ENCODE peak calls at places on chromosomes 5 and 9, in six cellular contexts. B is tibial nerve, Q is lower leg skin, A is heart left ventricle, C is spleen, L is suprapubic skin. I is an unnamed sample.

GRCh38 chr9:120877276-120878034 is 467 bp upstream of the PHF19 start:
- DNase-seq in Q (peak), L (peak), A (peak), B (no peak), C (peak), I (peak)

GRCh38 chr9:107694390-107694789 is 204.8 kb upstream of the KLF4 start:
- DNase-seq in A (no peak), Q (no peak), L (no peak), B (no peak), C (no peak), I (no peak)

GRCh38 chr5:171355302-171355724 is 32.3 kb upstream of the NPM1 start:
- DNase-seq in A (no peak), L (no peak), C (peak), Q (no peak), B (no peak), I (no peak)

GRCh38 chr5:174177976-174178600 is 132.6 kb downstream of the NSG2 start:
- DNase-seq in A (no peak), C (no peak), L (no peak), B (no peak), Q (peak), I (no peak)

GRCh38 chr9:33924978-33925797 is 108.2 kb downstream of the UBE2R2 start:
- DNase-seq in L (no peak), B (no peak), Q (no peak), C (no peak), A (peak), I (no peak)

GRCh38 chr5:17819786-17820185 is 185.5 kb downstream of the TAF11L14 start:
- DNase-seq in B (no peak), A (no peak), L (no peak), C (no peak), Q (no peak), I (no peak)

GRCh38 chr9:126421567-126422428 is 95.2 kb downstream of the MVB12B start:
- DNase-seq in C (no peak), B (no peak), A (no peak), L (no peak), Q (peak), I (no peak)

GRCh38 chr9:137685886-137686420 is 67.1 kb downstream of the EHMT1 start:
- DNase-seq in B (no peak), C (peak), L (no peak), A (no peak), Q (no peak), I (no peak)

GRCh38 chr5:64947801-64948200 is 179.1 kb downstream of the CWC27 start:
- DNase-seq in L (no peak), A (no peak), C (no peak), Q (no peak), B (no peak), I (no peak)

GRCh38 chr5:96572864-96573512 is 89.2 kb upstream of the CAST start:
- DNase-seq in C (no peak), A (no peak), B (no peak), L (no peak), Q (no peak), I (no peak)

GRCh38 chr9:80811003-80811402 is 878.3 kb downstream of the TLE1 start:
- DNase-seq in C (no peak), B (no peak), A (no peak), L (no peak), Q (no peak), I (no peak)

GRCh38 chr5:1137567-1138444 is 25.9 kb upstream of the SLC12A7 start:
- DNase-seq in A (no peak), Q (no peak), L (no peak), B (no peak), C (no peak), I (no peak)

GRCh38 chr9:33044677-33045282 is 19.7 kb downstream of the DNAJA1 start:
- DNase-seq in B (no peak), C (no peak), L (no peak), A (peak), Q (no peak), I (no peak)

GRCh38 chr5:153456354-153456753 is 34.1 kb upstream of the GRIA1 start:
- DNase-seq in C (no peak), L (no peak), B (no peak), A (no peak), Q (no peak), I (no peak)

GRCh38 chr9:121599186-121599871 is 52.1 kb upstream of the DAB2IP start:
- DNase-seq in L (no peak), B (peak), A (peak), Q (peak), C (no peak), I (peak)

GRCh38 chr9:123834218-123834906 is 95.6 kb downstream of the DENND1A start:
- DNase-seq in A (no peak), C (no peak), Q (no peak), L (no peak), B (no peak), I (no peak)

GRCh38 chr9:97563458-97564135 is 62.1 kb downstream of the TMOD1 start:
- DNase-seq in B (no peak), Q (peak), L (no peak), A (no peak), C (peak), I (no peak)

GRCh38 chr5:141186897-141187512 is at the start of gene PCDHB9:
- DNase-seq in C (no peak), L (no peak), B (no peak), A (no peak), Q (no peak), I (no peak)

GRCh38 chr9:132996526-132996925 is 18.0 kb downstream of the GFI1B start:
- DNase-seq in A (no peak), B (no peak), C (peak), L (no peak), Q (no peak), I (no peak)

GRCh38 chr9:10804486-10804885 is 191.7 kb upstream of the PTPRD start:
- DNase-seq in B (no peak), L (no peak), A (no peak), C (no peak), Q (no peak), I (no peak)

GRCh38 chr5:36535837-36536236 is 70.6 kb upstream of the SLC1A3 start:
- DNase-seq in L (no peak), Q (no peak), C (no peak), A (no peak), B (no peak), I (no peak)

GRCh38 chr5:1999794-2000193 is 117.1 kb upstream of the IRX4 start:
- DNase-seq in Q (peak), C (no peak), B (no peak), A (no peak), L (no peak), I (no peak)

GRCh38 chr5:169272111-169272510 is 28.8 kb downstream of the SLIT3 start:
- DNase-seq in C (no peak), A (no peak), B (no peak), L (no peak), Q (no peak), I (no peak)

GRCh38 chr9:130266236-130267098 is 907 bp downstream of the HMCN2 start:
- DNase-seq in B (no peak), Q (peak), C (peak), A (no peak), L (peak), I (peak)
- H3K4me3 ChIP-seq in B (peak), Q (no peak), C (no peak), A (peak), L (peak), I (peak)

GRCh38 chr5:163569284-163569683 is 63.9 kb downstream of the MAT2B start:
- DNase-seq in B (no peak), L (no peak), C (no peak), Q (no peak), A (no peak), I (no peak)
- TF ChIP-seq CTCF in B (no peak), L (no peak), C (no peak), Q (no peak), A (no peak), I (no peak)

DNA sequence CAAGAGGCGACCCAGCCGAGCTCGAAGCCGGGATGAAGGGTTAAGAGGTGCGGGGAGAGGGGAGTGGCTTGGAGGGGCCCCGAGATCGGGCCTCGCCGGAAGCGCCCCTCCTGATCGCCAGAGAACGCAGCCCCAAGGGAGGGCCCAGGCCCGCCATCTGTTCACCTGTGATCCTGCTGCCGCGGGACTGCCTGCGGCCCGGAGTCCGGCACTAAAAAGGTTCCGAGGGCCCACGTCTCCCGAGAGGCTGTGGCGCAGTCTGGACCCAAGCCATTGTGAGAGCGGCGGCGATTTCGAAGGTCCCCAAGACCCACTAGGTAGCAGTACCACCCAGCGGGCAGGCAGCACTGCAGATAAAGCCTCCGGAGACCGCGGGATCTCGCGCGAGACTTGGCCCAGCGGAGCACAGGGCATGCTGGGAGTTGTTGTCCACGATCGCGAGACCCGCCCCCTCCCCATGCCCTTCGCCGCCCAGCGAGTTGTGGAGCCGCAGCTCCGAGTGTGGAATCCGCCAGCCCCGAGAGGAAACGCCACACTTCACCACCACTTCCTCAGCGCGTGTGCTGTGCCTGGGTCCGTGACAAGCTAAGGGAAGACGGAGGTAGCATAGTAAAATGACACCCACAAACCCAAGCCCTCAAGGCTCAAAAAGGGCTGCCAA is at the start of gene KIAA1191:
- DNase-seq in L (peak), B (peak), Q (peak), C (peak), A (peak), I (peak)
- TF ChIP-seq POLR2A in L (no peak), B (no peak), Q (no peak), C (peak), A (peak), I (peak)

GRCh38 chr9:110030632-110031031 is 177.3 kb downstream of the C9orf152 start:
- DNase-seq in B (no peak), A (no peak), C (no peak), Q (no peak), L (no peak), I (no peak)

GRCh38 chr9:110029815-110030480 is 178.0 kb downstream of the C9orf152 start:
- DNase-seq in Q (peak), B (no peak), C (no peak), A (no peak), L (no peak), I (no peak)

GRCh38 chr9:110029422-110029814 is 178.5 kb downstream of the C9orf152 start:
- DNase-seq in A (no peak), L (no peak), C (no peak), B (no peak), Q (peak), I (no peak)

GRCh38 chr9:110033869-110034268 is 174.1 kb downstream of the C9orf152 start:
- DNase-seq in L (no peak), B (no peak), Q (no peak), C (no peak), A (no peak), I (no peak)

GRCh38 chr9:110031511-110032173 is 176.3 kb downstream of the C9orf152 start:
- DNase-seq in L (no peak), C (no peak), A (no peak), B (no peak), Q (no peak), I (no peak)
- H3K4me3 ChIP-seq in L (no peak), C (no peak), A (no peak), B (no peak), Q (no peak), I (no peak)

DNA sequence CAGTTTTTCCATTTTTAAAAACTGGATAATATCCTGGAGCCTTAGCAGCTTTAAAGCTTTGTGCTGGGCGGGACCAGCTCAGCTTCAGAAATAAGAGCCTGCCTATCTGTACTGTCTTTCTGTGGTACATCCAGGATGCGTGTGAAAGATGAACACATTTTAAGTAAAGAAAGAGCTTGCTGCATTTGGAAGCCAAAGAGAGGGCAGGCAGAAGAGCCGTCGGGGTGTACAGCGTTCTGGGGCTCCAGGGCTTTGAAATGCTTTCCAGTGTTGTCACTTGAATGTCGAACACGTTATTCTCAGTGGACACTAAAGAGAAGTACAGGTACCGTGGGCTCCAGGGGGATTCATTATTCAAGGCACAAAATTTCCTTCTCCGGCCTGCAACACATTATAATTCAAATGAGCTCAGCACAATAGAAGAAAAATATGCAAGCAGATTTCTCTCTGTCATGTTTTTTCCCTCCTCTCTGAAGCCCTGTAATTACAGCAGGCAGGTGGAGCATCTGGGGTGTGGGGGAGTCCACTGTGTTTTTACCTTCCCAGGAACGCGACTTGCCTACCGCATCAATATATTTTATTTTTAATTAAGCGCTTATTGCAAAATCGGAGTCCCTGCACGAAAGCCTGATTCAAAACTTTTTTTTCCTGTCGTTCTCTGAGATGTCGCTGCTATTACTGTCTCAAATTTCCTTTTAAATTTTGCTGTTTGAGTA is 293.1 kb downstream of the ZSWIM6 start:
- DNase-seq in B (no peak), C (no peak), A (no peak), L (no peak), Q (no peak), I (no peak)
- TF ChIP-seq CTCF in B (no peak), C (no peak), A (no peak), L (no peak), Q (no peak), I (no peak)

GRCh38 chr5:177474094-177474493 is 660 bp upstream of the DBN1 start:
- DNase-seq in C (no peak), A (no peak), Q (no peak), L (no peak), B (no peak), I (peak)

GRCh38 chr5:177474845-177475562 is 1.6 kb upstream of the DBN1 start:
- DNase-seq in C (no peak), Q (no peak), B (no peak), L (no peak), A (no peak), I (no peak)

GRCh38 chr5:177471610-177472356 is 1.7 kb downstream of the DBN1 start:
- DNase-seq in A (peak), Q (no peak), L (no peak), B (peak), C (no peak), I (peak)

GRCh38 chr5:177472460-177473441 is 683 bp downstream of the DBN1 start:
- DNase-seq in C (peak), Q (no peak), L (no peak), B (no peak), A (peak), I (peak)

GRCh38 chr5:177473461-177473991 is at the start of gene DBN1:
- DNase-seq in A (peak), Q (no peak), C (no peak), B (no peak), L (no peak), I (peak)
- TF ChIP-seq POLR2A in A (no peak), Q (no peak), C (no peak), B (no peak), L (no peak), I (no peak)

GRCh38 chr9:4740623-4741364 is at the start of gene AK3:
- DNase-seq in Q (peak), C (peak), A (peak), B (peak), L (peak), I (peak)
- H3K4me3 ChIP-seq in Q (peak), C (peak), A (peak), B (peak), L (peak), I (peak)

GRCh38 chr5:123949807-123950206 is 437.8 kb downstream of the CSNK1G3 start:
- DNase-seq in B (no peak), C (no peak), L (no peak), Q (no peak), A (no peak), I (no peak)
- TF ChIP-seq CTCF in B (no peak), C (no peak), L (no peak), Q (no peak), A (no peak), I (no peak)

GRCh38 chr5:150429410-150429873 is 16.7 kb upstream of the CD74 start:
- DNase-seq in B (no peak), A (no peak), L (no peak), C (no peak), Q (no peak), I (no peak)

GRCh38 chr5:150431048-150431447 is 18.3 kb upstream of the CD74 start:
- DNase-seq in Q (no peak), L (no peak), C (peak), B (no peak), A (no peak), I (no peak)

GRCh38 chr5:150431574-150431973 is 18.0 kb downstream of the RPS14 start:
- DNase-seq in A (no peak), Q (no peak), L (no peak), C (no peak), B (no peak), I (no peak)

GRCh38 chr5:150428978-150429377 is 16.3 kb upstream of the CD74 start:
- DNase-seq in Q (no peak), B (no peak), C (no peak), L (no peak), A (no peak), I (no peak)

DNA sequence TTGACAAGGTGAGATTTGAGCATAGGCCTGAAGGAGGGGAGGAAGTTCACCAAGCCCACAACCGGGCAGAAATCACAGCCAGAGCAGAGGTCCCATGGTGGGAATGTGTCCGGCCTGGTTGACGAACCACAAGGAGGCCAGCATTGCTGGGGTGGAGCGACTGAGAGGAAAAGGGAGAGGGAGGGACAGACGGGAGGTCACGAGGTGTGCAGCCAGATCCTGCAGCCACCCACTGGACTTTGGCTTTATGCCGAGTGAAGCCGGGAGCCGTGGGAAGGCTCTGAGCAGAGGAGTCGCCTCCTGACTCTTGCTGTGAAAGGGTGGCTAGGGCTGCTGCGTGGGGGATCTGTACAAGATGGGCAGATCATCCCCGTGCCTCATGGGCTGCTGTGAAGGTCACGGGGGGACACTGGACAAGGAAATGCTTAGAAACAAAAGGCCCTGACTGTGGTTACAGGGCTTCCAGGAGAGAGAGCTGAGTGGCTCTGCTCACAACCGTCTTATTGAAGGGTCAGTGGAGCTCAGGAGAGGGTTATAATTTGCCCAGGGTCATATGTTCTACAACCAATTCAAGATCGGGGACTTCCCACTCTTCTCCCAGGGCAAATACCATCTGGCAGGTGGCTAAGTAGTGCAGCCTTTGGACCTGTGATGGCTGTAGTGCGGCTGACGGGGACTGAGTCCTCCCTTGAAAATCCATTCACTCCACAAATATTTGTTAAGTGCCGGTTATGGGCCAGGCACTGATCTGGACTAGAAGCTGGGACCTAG is 15.6 kb upstream of the CD74 start:
- DNase-seq in C (peak), B (no peak), Q (peak), A (peak), L (no peak), I (peak)
- TF ChIP-seq POLR2A in C (no peak), B (no peak), Q (no peak), A (no peak), L (no peak), I (no peak)